ENCODE peak calls at places on chromosomes 1 and 21, in six cellular contexts. M is K562, L is A549, V is GM12878, Y is IMR-90, E is HepG2. D is an unnamed sample.

GRCh38 chr1:204295666-204296065 is 64.1 kb downstream of the PLEKHA6 start:
- DNase-seq in L (no peak), E (peak), V (no peak), Y (no peak), M (no peak), D (no peak)

GRCh38 chr21:46641656-46642055 is 6.2 kb downstream of the PRMT2 start:
- DNase-seq in L (no peak), M (no peak), V (no peak), E (no peak), Y (no peak), D (no peak)

GRCh38 chr1:94803517-94804441 is 16.4 kb upstream of the SLC44A3 start:
- DNase-seq in V (no peak), L (no peak), E (peak), M (no peak), Y (peak), D (peak)

GRCh38 chr1:3496916-3497315 is 42.5 kb downstream of the ARHGEF16 start:
- DNase-seq in Y (no peak), M (no peak), V (no peak), E (no peak), L (no peak), D (no peak)

GRCh38 chr1:248421384-248421783 is 18.5 kb downstream of the OR2T1 start:
- DNase-seq in E (no peak), L (peak), M (no peak), Y (no peak), V (no peak), D (no peak)

GRCh38 chr1:15882665-15883064 is 35.2 kb downstream of the SPEN start:
- DNase-seq in V (no peak), L (no peak), M (no peak), E (no peak), Y (no peak), D (no peak)

GRCh38 chr1:220137006-220137794 is 43.3 kb downstream of the IARS2 start:
- DNase-seq in E (no peak), M (no peak), V (no peak), L (no peak), Y (no peak), D (no peak)

GRCh38 chr1:166859597-166859996 is 16.5 kb downstream of the TADA1 start:
- DNase-seq in E (no peak), L (no peak), Y (no peak), M (no peak), V (no peak), D (no peak)

GRCh38 chr1:206752481-206752880 is 18.1 kb upstream of the IL19 start:
- DNase-seq in V (no peak), E (no peak), Y (no peak), M (no peak), L (no peak), D (no peak)

GRCh38 chr1:95311762-95312161 is 77.8 kb downstream of the RWDD3 start:
- DNase-seq in Y (no peak), M (no peak), V (no peak), E (no peak), L (no peak), D (no peak)

GRCh38 chr1:39394598-39394997 is 96.8 kb upstream of the BMP8A start:
- DNase-seq in M (no peak), E (no peak), V (no peak), Y (no peak), L (no peak), D (no peak)

GRCh38 chr1:30083800-30084464 is 639.5 kb downstream of the MATN1 start:
- DNase-seq in L (peak), M (no peak), V (no peak), Y (peak), E (peak), D (no peak)

GRCh38 chr1:8987881-8988617 is 38.2 kb downstream of the SLC2A7 start:
- DNase-seq in E (no peak), Y (peak), M (peak), V (no peak), L (peak), D (peak)

GRCh38 chr1:91725961-91726704 is 159.8 kb downstream of the TGFBR3 start:
- DNase-seq in V (no peak), Y (peak), L (no peak), M (no peak), E (peak), D (no peak)

GRCh38 chr21:37430184-37430821 is 63.7 kb downstream of the DYRK1A start:
- DNase-seq in V (no peak), E (peak), L (no peak), Y (no peak), M (no peak), D (no peak)

GRCh38 chr21:16388291-16388690 is 658.5 kb downstream of the USP25 start:
- DNase-seq in E (no peak), M (no peak), V (no peak), Y (no peak), L (no peak), D (no peak)

GRCh38 chr1:247228133-247228532 is 27.7 kb upstream of the VN1R5 start:
- DNase-seq in L (no peak), Y (peak), V (no peak), M (no peak), E (no peak), D (no peak)

GRCh38 chr21:25878334-25878733 is 143.6 kb downstream of the GABPA start:
- DNase-seq in M (no peak), Y (peak), L (no peak), V (no peak), E (no peak), D (no peak)

GRCh38 chr1:3625151-3625907 is 514 bp downstream of the TPRG1L start:
- DNase-seq in V (no peak), L (peak), E (peak), Y (peak), M (peak), D (peak)

GRCh38 chr1:44354268-44354839 is 703 bp downstream of the ERI3 start:
- DNase-seq in M (no peak), V (no peak), Y (peak), E (no peak), L (no peak), D (no peak)

GRCh38 chr1:85330206-85330605 is 53.8 kb upstream of the BCL10 start:
- DNase-seq in V (no peak), L (peak), M (no peak), Y (peak), E (peak), D (no peak)

GRCh38 chr1:100378956-100379355 is 26.6 kb downstream of the CDC14A start:
- DNase-seq in Y (no peak), V (no peak), M (no peak), E (no peak), L (no peak), D (no peak)

GRCh38 chr1:172343246-172344099 is 77.0 kb upstream of the C1orf105 start:
- DNase-seq in V (no peak), L (no peak), E (no peak), M (no peak), Y (peak), D (no peak)

GRCh38 chr1:152924191-152924590 is 15.8 kb downstream of the IVL start:
- DNase-seq in L (no peak), Y (no peak), M (no peak), E (no peak), V (no peak), D (no peak)

GRCh38 chr1:37602750-37603694 is 7.3 kb upstream of the GNL2 start:
- DNase-seq in V (no peak), E (peak), M (peak), L (peak), Y (peak), D (peak)

GRCh38 chr1:233304489-233305102 is 9.1 kb upstream of the PCNX2 start:
- DNase-seq in E (no peak), V (no peak), Y (peak), M (peak), L (peak), D (peak)

GRCh38 chr1:20716232-20716631 is 1.6 kb downstream of the KIF17 start:
- DNase-seq in V (no peak), Y (no peak), M (no peak), L (no peak), E (no peak), D (no peak)

GRCh38 chr1:20715406-20715805 is 2.4 kb downstream of the KIF17 start:
- DNase-seq in M (no peak), Y (no peak), E (no peak), L (no peak), V (no peak), D (no peak)

GRCh38 chr1:20719261-20719660 is 1.5 kb upstream of the KIF17 start:
- DNase-seq in Y (no peak), V (no peak), M (no peak), L (no peak), E (no peak), D (no peak)

GRCh38 chr1:20719871-20720620 is 2.2 kb upstream of the KIF17 start:
- DNase-seq in L (no peak), M (no peak), Y (no peak), E (no peak), V (no peak), D (peak)

GRCh38 chr1:20717452-20718342 is at the start of gene KIF17:
- DNase-seq in M (peak), L (peak), E (no peak), V (no peak), Y (peak), D (peak)
- TF ChIP-seq SMC3 in M (no peak), L (no peak), E (no peak), V (no peak), Y (no peak), D (no peak)

DNA sequence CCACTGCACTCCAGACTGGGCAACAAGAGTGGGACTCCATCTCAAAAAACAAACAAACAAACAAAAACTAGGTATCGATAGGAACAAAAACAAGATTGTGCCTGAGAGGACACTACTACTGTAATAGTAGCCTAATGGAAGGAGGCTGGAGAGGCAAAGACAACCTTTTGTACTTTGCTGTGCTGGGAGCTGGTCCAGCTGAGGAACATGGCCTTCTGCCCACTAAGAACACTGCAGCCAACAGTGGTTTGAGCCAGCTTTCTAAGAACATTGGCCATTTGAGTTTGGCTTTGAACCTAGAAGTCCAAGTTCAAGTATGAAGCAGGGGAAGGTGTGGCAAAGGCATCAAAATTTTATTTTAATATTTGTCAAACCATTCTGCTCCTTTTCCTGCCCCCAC is 22.7 kb upstream of the RGS8 start:
- DNase-seq in L (no peak), V (no peak), E (no peak), Y (no peak), M (no peak), D (no peak)
- TF ChIP-seq SMC3 in L (no peak), V (no peak), E (no peak), Y (no peak), M (no peak), D (no peak)

GRCh38 chr21:40043423-40043822 is 176.2 kb downstream of the PCP4 start:
- DNase-seq in M (no peak), E (no peak), L (no peak), Y (no peak), V (no peak), D (no peak)
- TF ChIP-seq SMC3 in M (no peak), E (no peak), L (no peak), Y (no peak), V (no peak), D (no peak)

DNA sequence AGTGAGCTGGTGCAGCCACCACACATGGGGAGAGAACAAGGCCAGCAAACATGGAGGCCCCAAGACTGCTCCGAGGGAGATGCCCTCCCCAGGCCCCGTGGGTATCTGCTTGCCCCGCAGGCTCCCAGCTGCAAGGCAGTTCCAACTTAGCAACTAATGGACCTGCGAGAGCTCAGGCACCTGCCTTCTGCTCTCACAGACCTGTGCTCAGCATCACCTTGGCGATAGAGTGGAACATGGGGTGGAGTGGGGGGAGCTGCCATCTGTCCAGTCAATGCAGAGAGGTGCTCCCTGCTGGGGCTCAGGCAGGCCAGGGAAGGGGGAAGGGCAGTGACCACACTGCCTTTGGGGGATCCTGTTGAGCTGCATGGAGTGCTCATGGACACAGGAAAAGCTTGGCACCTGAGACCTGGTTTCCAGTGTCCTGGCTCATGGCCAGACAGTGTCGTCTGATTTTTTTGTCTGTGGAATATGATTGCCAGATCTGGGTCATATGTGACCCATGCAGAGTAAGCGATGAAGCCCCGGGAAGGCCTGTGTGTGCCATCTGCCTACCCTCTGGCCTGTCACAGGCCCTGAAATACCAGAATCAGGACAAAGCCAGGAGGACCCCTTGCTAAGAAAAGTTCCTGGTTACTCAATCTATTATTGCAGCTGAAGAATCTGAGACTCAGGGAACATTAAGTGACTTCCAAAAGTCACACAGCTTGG is 39.9 kb upstream of the TENT5C start:
- DNase-seq in V (no peak), E (no peak), L (no peak), M (no peak), Y (no peak), D (peak)
- TF ChIP-seq SMC3 in V (no peak), E (no peak), L (no peak), M (no peak), Y (no peak), D (no peak)